ENCODE peak calls at places on chromosomes 7 and 10, in ten cellular contexts. One of them, this sample, is unnamed.

GRCh38 chr10:93160829-93161228 is 87.1 kb downstream of the CYP26A1 start:
- DNase-seq in fibroblast of mammary gland: peak; percentile 95
- DNase-seq in Caki2: no peak
- DNase-seq in nephron progenitor cell: no peak
- DNase-seq in ACHN: no peak
- DNase-seq in stimulated activated CD8-positive, alpha-beta memory T cell treated with anti-CD3 and anti-CD28 coated beads, Interleukin-15, amount 100 ng/mL, for 4 hours: no peak
- DNase-seq in stimulated activated CD4-positive, alpha-beta T cell treated with anti-CD3 and anti-CD28 coated beads, Interleukin-2, amount 100 ng/mL, for 48 hours: no peak
- DNase-seq in endothelial cell: no peak
- DNase-seq in ureter: no peak
- DNase-seq in non-pigmented ciliary epithelial cell: no peak
- DNase-seq in this sample: no peak

GRCh38 chr10:126140746-126141273 is 244.4 kb downstream of the FANK1 start:
- DNase-seq in fibroblast of mammary gland: no peak
- DNase-seq in Caki2: no peak
- DNase-seq in nephron progenitor cell: no peak
- DNase-seq in ACHN: no peak
- DNase-seq in stimulated activated CD8-positive, alpha-beta memory T cell treated with anti-CD3 and anti-CD28 coated beads, Interleukin-15, amount 100 ng/mL, for 4 hours: no peak
- DNase-seq in stimulated activated CD4-positive, alpha-beta T cell treated with anti-CD3 and anti-CD28 coated beads, Interleukin-2, amount 100 ng/mL, for 48 hours: no peak
- DNase-seq in endothelial cell: no peak
- DNase-seq in ureter: no peak
- DNase-seq in non-pigmented ciliary epithelial cell: no peak
- DNase-seq in this sample: no peak

GRCh38 chr10:121442086-121442485 is 156.2 kb downstream of the FGFR2 start:
- DNase-seq in fibroblast of mammary gland: no peak
- DNase-seq in Caki2: no peak
- DNase-seq in nephron progenitor cell: no peak
- DNase-seq in ACHN: no peak
- DNase-seq in stimulated activated CD8-positive, alpha-beta memory T cell treated with anti-CD3 and anti-CD28 coated beads, Interleukin-15, amount 100 ng/mL, for 4 hours: no peak
- DNase-seq in stimulated activated CD4-positive, alpha-beta T cell treated with anti-CD3 and anti-CD28 coated beads, Interleukin-2, amount 100 ng/mL, for 48 hours: no peak
- DNase-seq in endothelial cell: no peak
- DNase-seq in ureter: no peak
- DNase-seq in non-pigmented ciliary epithelial cell: no peak
- DNase-seq in this sample: no peak

GRCh38 chr7:34034728-34035127 is 129.4 kb downstream of the BMPER start:
- DNase-seq in fibroblast of mammary gland: no peak
- DNase-seq in Caki2: no peak
- DNase-seq in nephron progenitor cell: no peak
- DNase-seq in ACHN: no peak
- DNase-seq in stimulated activated CD8-positive, alpha-beta memory T cell treated with anti-CD3 and anti-CD28 coated beads, Interleukin-15, amount 100 ng/mL, for 4 hours: no peak
- DNase-seq in stimulated activated CD4-positive, alpha-beta T cell treated with anti-CD3 and anti-CD28 coated beads, Interleukin-2, amount 100 ng/mL, for 48 hours: no peak
- DNase-seq in endothelial cell: no peak
- DNase-seq in ureter: no peak
- DNase-seq in non-pigmented ciliary epithelial cell: no peak
- DNase-seq in this sample: no peak

GRCh38 chr7:119175916-119176627 is 951.6 kb downstream of the ANKRD7 start:
- DNase-seq in fibroblast of mammary gland: peak; percentile 74
- DNase-seq in Caki2: peak; percentile 50
- DNase-seq in nephron progenitor cell: peak; percentile 64
- DNase-seq in ACHN: peak; percentile 78
- DNase-seq in stimulated activated CD8-positive, alpha-beta memory T cell treated with anti-CD3 and anti-CD28 coated beads, Interleukin-15, amount 100 ng/mL, for 4 hours: no peak
- DNase-seq in stimulated activated CD4-positive, alpha-beta T cell treated with anti-CD3 and anti-CD28 coated beads, Interleukin-2, amount 100 ng/mL, for 48 hours: peak; percentile 21
- DNase-seq in endothelial cell: peak; percentile 81
- DNase-seq in ureter: no peak
- DNase-seq in non-pigmented ciliary epithelial cell: peak; percentile 32
- DNase-seq in this sample: peak; percentile 49

GRCh38 chr10:80541144-80541750 is 3.5 kb downstream of the SH2D4B start:
- DNase-seq in fibroblast of mammary gland: no peak
- DNase-seq in Caki2: no peak
- DNase-seq in nephron progenitor cell: no peak
- DNase-seq in ACHN: no peak
- DNase-seq in stimulated activated CD8-positive, alpha-beta memory T cell treated with anti-CD3 and anti-CD28 coated beads, Interleukin-15, amount 100 ng/mL, for 4 hours: no peak
- DNase-seq in stimulated activated CD4-positive, alpha-beta T cell treated with anti-CD3 and anti-CD28 coated beads, Interleukin-2, amount 100 ng/mL, for 48 hours: no peak
- DNase-seq in endothelial cell: no peak
- DNase-seq in ureter: no peak
- DNase-seq in non-pigmented ciliary epithelial cell: no peak
- DNase-seq in this sample: no peak

GRCh38 chr10:77251297-77252013 is 386.2 kb downstream of the KCNMA1 start:
- DNase-seq in fibroblast of mammary gland: peak; percentile 63
- DNase-seq in Caki2: peak; percentile 40
- DNase-seq in nephron progenitor cell: peak; percentile 41
- DNase-seq in ACHN: peak; percentile 68
- DNase-seq in stimulated activated CD8-positive, alpha-beta memory T cell treated with anti-CD3 and anti-CD28 coated beads, Interleukin-15, amount 100 ng/mL, for 4 hours: no peak
- DNase-seq in stimulated activated CD4-positive, alpha-beta T cell treated with anti-CD3 and anti-CD28 coated beads, Interleukin-2, amount 100 ng/mL, for 48 hours: no peak
- DNase-seq in endothelial cell: peak; percentile 46
- DNase-seq in ureter: no peak
- DNase-seq in non-pigmented ciliary epithelial cell: no peak
- DNase-seq in this sample: no peak

GRCh38 chr10:32445036-32445435 is 904 bp upstream of the CCDC7 start:
- DNase-seq in fibroblast of mammary gland: peak; percentile 3
- DNase-seq in Caki2: no peak
- DNase-seq in nephron progenitor cell: no peak
- DNase-seq in ACHN: peak; percentile 2
- DNase-seq in stimulated activated CD8-positive, alpha-beta memory T cell treated with anti-CD3 and anti-CD28 coated beads, Interleukin-15, amount 100 ng/mL, for 4 hours: no peak
- DNase-seq in stimulated activated CD4-positive, alpha-beta T cell treated with anti-CD3 and anti-CD28 coated beads, Interleukin-2, amount 100 ng/mL, for 48 hours: no peak
- DNase-seq in endothelial cell: no peak
- DNase-seq in ureter: no peak
- DNase-seq in non-pigmented ciliary epithelial cell: no peak
- DNase-seq in this sample: no peak

GRCh38 chr7:104509874-104510273 is 181.5 kb downstream of the LHFPL3 start:
- DNase-seq in fibroblast of mammary gland: no peak
- DNase-seq in Caki2: no peak
- DNase-seq in nephron progenitor cell: no peak
- DNase-seq in ACHN: no peak
- DNase-seq in stimulated activated CD8-positive, alpha-beta memory T cell treated with anti-CD3 and anti-CD28 coated beads, Interleukin-15, amount 100 ng/mL, for 4 hours: no peak
- DNase-seq in stimulated activated CD4-positive, alpha-beta T cell treated with anti-CD3 and anti-CD28 coated beads, Interleukin-2, amount 100 ng/mL, for 48 hours: no peak
- DNase-seq in endothelial cell: no peak
- DNase-seq in ureter: no peak
- DNase-seq in non-pigmented ciliary epithelial cell: no peak
- DNase-seq in this sample: no peak

GRCh38 chr10:69885379-69886156 is 83.9 kb downstream of the COL13A1 start:
- DNase-seq in fibroblast of mammary gland: no peak
- DNase-seq in Caki2: no peak
- DNase-seq in nephron progenitor cell: no peak
- DNase-seq in ACHN: peak; percentile 14
- DNase-seq in stimulated activated CD8-positive, alpha-beta memory T cell treated with anti-CD3 and anti-CD28 coated beads, Interleukin-15, amount 100 ng/mL, for 4 hours: no peak
- DNase-seq in stimulated activated CD4-positive, alpha-beta T cell treated with anti-CD3 and anti-CD28 coated beads, Interleukin-2, amount 100 ng/mL, for 48 hours: no peak
- DNase-seq in endothelial cell: no peak
- DNase-seq in ureter: no peak
- DNase-seq in non-pigmented ciliary epithelial cell: no peak
- DNase-seq in this sample: no peak

GRCh38 chr10:35433851-35434426 is 97.6 kb downstream of the CCNY start:
- DNase-seq in fibroblast of mammary gland: no peak
- DNase-seq in Caki2: peak; percentile 56
- DNase-seq in nephron progenitor cell: no peak
- DNase-seq in ACHN: no peak
- DNase-seq in stimulated activated CD8-positive, alpha-beta memory T cell treated with anti-CD3 and anti-CD28 coated beads, Interleukin-15, amount 100 ng/mL, for 4 hours: no peak
- DNase-seq in stimulated activated CD4-positive, alpha-beta T cell treated with anti-CD3 and anti-CD28 coated beads, Interleukin-2, amount 100 ng/mL, for 48 hours: no peak
- DNase-seq in endothelial cell: no peak
- DNase-seq in ureter: no peak
- DNase-seq in non-pigmented ciliary epithelial cell: peak; percentile 90
- DNase-seq in this sample: no peak

GRCh38 chr10:5291501-5292195 is 73.1 kb upstream of the UCN3 start:
- DNase-seq in fibroblast of mammary gland: peak; percentile 92
- DNase-seq in Caki2: peak; percentile 67
- DNase-seq in nephron progenitor cell: no peak
- DNase-seq in ACHN: no peak
- DNase-seq in stimulated activated CD8-positive, alpha-beta memory T cell treated with anti-CD3 and anti-CD28 coated beads, Interleukin-15, amount 100 ng/mL, for 4 hours: peak; percentile 51
- DNase-seq in stimulated activated CD4-positive, alpha-beta T cell treated with anti-CD3 and anti-CD28 coated beads, Interleukin-2, amount 100 ng/mL, for 48 hours: no peak
- DNase-seq in endothelial cell: no peak
- DNase-seq in ureter: no peak
- DNase-seq in non-pigmented ciliary epithelial cell: peak; percentile 55
- DNase-seq in this sample: peak; percentile 92

GRCh38 chr7:149720372-149721083 is 52.9 kb downstream of the ZNF467 start:
- DNase-seq in fibroblast of mammary gland: peak; percentile 29
- DNase-seq in Caki2: peak; percentile 68
- DNase-seq in nephron progenitor cell: peak; percentile 53
- DNase-seq in ACHN: peak; percentile 83
- DNase-seq in stimulated activated CD8-positive, alpha-beta memory T cell treated with anti-CD3 and anti-CD28 coated beads, Interleukin-15, amount 100 ng/mL, for 4 hours: no peak
- DNase-seq in stimulated activated CD4-positive, alpha-beta T cell treated with anti-CD3 and anti-CD28 coated beads, Interleukin-2, amount 100 ng/mL, for 48 hours: no peak
- DNase-seq in endothelial cell: no peak
- DNase-seq in ureter: no peak
- DNase-seq in non-pigmented ciliary epithelial cell: no peak
- DNase-seq in this sample: no peak

GRCh38 chr10:131163444-131163843 is 148.1 kb downstream of the TCERG1L start:
- DNase-seq in fibroblast of mammary gland: no peak
- DNase-seq in Caki2: no peak
- DNase-seq in nephron progenitor cell: no peak
- DNase-seq in ACHN: no peak
- DNase-seq in stimulated activated CD8-positive, alpha-beta memory T cell treated with anti-CD3 and anti-CD28 coated beads, Interleukin-15, amount 100 ng/mL, for 4 hours: no peak
- DNase-seq in stimulated activated CD4-positive, alpha-beta T cell treated with anti-CD3 and anti-CD28 coated beads, Interleukin-2, amount 100 ng/mL, for 48 hours: no peak
- DNase-seq in endothelial cell: no peak
- DNase-seq in ureter: no peak
- DNase-seq in non-pigmented ciliary epithelial cell: no peak
- DNase-seq in this sample: no peak

GRCh38 chr7:129780257-129781127 is 169.0 kb downstream of the NRF1 start:
- DNase-seq in fibroblast of mammary gland: no peak
- DNase-seq in Caki2: peak; percentile 88
- DNase-seq in nephron progenitor cell: peak; percentile 78
- DNase-seq in ACHN: peak; percentile 96
- DNase-seq in stimulated activated CD8-positive, alpha-beta memory T cell treated with anti-CD3 and anti-CD28 coated beads, Interleukin-15, amount 100 ng/mL, for 4 hours: peak; percentile 61
- DNase-seq in stimulated activated CD4-positive, alpha-beta T cell treated with anti-CD3 and anti-CD28 coated beads, Interleukin-2, amount 100 ng/mL, for 48 hours: peak; percentile 64
- DNase-seq in endothelial cell: no peak
- DNase-seq in ureter: peak; percentile 77
- DNase-seq in non-pigmented ciliary epithelial cell: no peak
- DNase-seq in this sample: peak; percentile 73

GRCh38 chr10:102770108-102770482 is 26.3 kb downstream of the WBP1L start:
- DNase-seq in fibroblast of mammary gland: no peak
- DNase-seq in Caki2: no peak
- DNase-seq in nephron progenitor cell: no peak
- DNase-seq in ACHN: no peak
- DNase-seq in stimulated activated CD8-positive, alpha-beta memory T cell treated with anti-CD3 and anti-CD28 coated beads, Interleukin-15, amount 100 ng/mL, for 4 hours: no peak
- DNase-seq in stimulated activated CD4-positive, alpha-beta T cell treated with anti-CD3 and anti-CD28 coated beads, Interleukin-2, amount 100 ng/mL, for 48 hours: no peak
- DNase-seq in endothelial cell: no peak
- DNase-seq in ureter: no peak
- DNase-seq in non-pigmented ciliary epithelial cell: no peak
- DNase-seq in this sample: no peak

GRCh38 chr10:121070671-121071070 is 219.5 kb downstream of the WDR11 start:
- DNase-seq in fibroblast of mammary gland: no peak
- DNase-seq in Caki2: no peak
- DNase-seq in nephron progenitor cell: no peak
- DNase-seq in ACHN: no peak
- DNase-seq in stimulated activated CD8-positive, alpha-beta memory T cell treated with anti-CD3 and anti-CD28 coated beads, Interleukin-15, amount 100 ng/mL, for 4 hours: no peak
- DNase-seq in stimulated activated CD4-positive, alpha-beta T cell treated with anti-CD3 and anti-CD28 coated beads, Interleukin-2, amount 100 ng/mL, for 48 hours: no peak
- DNase-seq in endothelial cell: no peak
- DNase-seq in ureter: no peak
- DNase-seq in non-pigmented ciliary epithelial cell: no peak
- DNase-seq in this sample: no peak